ENCODE peak calls at places on chromosomes 12 and 14, in eight cellular contexts. A is HCT116, V is endothelial cell of umbilical vein, Z is A549, G is K562, C is uterus, P is spleen, Q is sigmoid colon. L is an unnamed sample.

GRCh38 chr14:75175677-75176141 is 703 bp downstream of the TMED10 start:
- DNase-seq in A (peak), V (peak), Z (peak), G (no peak), C (no peak), P (no peak), Q (no peak), L (no peak)

GRCh38 chr12:82671673-82672195 is 15.0 kb upstream of the TMTC2 start:
- DNase-seq in A (no peak), V (no peak), Z (no peak), G (no peak), C (no peak), P (no peak), Q (no peak), L (no peak)

GRCh38 chr12:76138656-76139055 is 54.2 kb upstream of the NAP1L1 start:
- DNase-seq in A (no peak), V (no peak), Z (no peak), G (no peak), C (no peak), P (no peak), Q (no peak), L (no peak)

GRCh38 chr12:91367234-91367849 is 184.7 kb upstream of the DCN start:
- DNase-seq in A (peak), V (peak), Z (peak), G (peak), C (no peak), P (no peak), Q (no peak), L (no peak)

GRCh38 chr14:63986789-63987533 is 134.2 kb downstream of the SYNE2 start:
- DNase-seq in A (no peak), V (no peak), Z (no peak), G (no peak), C (no peak), P (no peak), Q (no peak), L (no peak)

GRCh38 chr14:104228716-104229620 is 90.6 kb downstream of the KIF26A start:
- DNase-seq in A (no peak), V (no peak), Z (no peak), G (no peak), C (no peak), P (peak), Q (no peak), L (peak)

GRCh38 chr12:66916189-66916588 is 237.3 kb upstream of the GRIP1 start:
- DNase-seq in A (no peak), V (no peak), Z (no peak), G (no peak), C (no peak), P (no peak), Q (no peak), L (no peak)

GRCh38 chr12:64064706-64065105 is 157.4 kb downstream of the KICS2 start:
- DNase-seq in A (no peak), V (no peak), Z (no peak), G (no peak), C (no peak), P (no peak), Q (no peak), L (no peak)

GRCh38 chr14:23299186-23299521 is 3.5 kb downstream of the PPP1R3E start:
- DNase-seq in A (no peak), V (no peak), Z (no peak), G (no peak), C (no peak), P (no peak), Q (no peak), L (no peak)

GRCh38 chr14:52014601-52015267 is 25.4 kb downstream of the RTRAF start:
- DNase-seq in A (no peak), V (no peak), Z (no peak), G (no peak), C (no peak), P (no peak), Q (peak), L (peak)

GRCh38 chr14:104559043-104559768 is 20.4 kb upstream of the C14orf180 start:
- DNase-seq in A (no peak), V (no peak), Z (no peak), G (no peak), C (no peak), P (peak), Q (no peak), L (peak)

GRCh38 chr12:96786808-96787207 is 120.2 kb upstream of the NEDD1 start:
- DNase-seq in A (no peak), V (no peak), Z (no peak), G (no peak), C (no peak), P (no peak), Q (no peak), L (no peak)

GRCh38 chr12:128729628-128730121 is 94.1 kb downstream of the SLC15A4 start:
- DNase-seq in A (no peak), V (no peak), Z (no peak), G (peak), C (no peak), P (no peak), Q (no peak), L (no peak)

GRCh38 chr14:72515779-72516770 is 377.8 kb downstream of the DPF3 start:
- DNase-seq in A (no peak), V (peak), Z (no peak), G (no peak), C (no peak), P (no peak), Q (no peak), L (no peak)

GRCh38 chr12:6921996-6922935 is 5.5 kb upstream of the ATN1 start:
- DNase-seq in A (no peak), V (no peak), Z (no peak), G (no peak), C (no peak), P (peak), Q (no peak), L (peak)

GRCh38 chr14:54564799-54565235 is 2.1 kb upstream of the SAMD4A start:
- DNase-seq in A (no peak), V (peak), Z (no peak), G (peak), C (peak), P (no peak), Q (peak), L (no peak)

GRCh38 chr14:86714575-86714974 is 1184.6 kb downstream of the FLRT2 start:
- DNase-seq in A (no peak), V (no peak), Z (no peak), G (no peak), C (no peak), P (no peak), Q (no peak), L (no peak)

GRCh38 chr12:91065377-91065776 is 7.6 kb upstream of the KERA start:
- DNase-seq in A (no peak), V (no peak), Z (no peak), G (no peak), C (no peak), P (no peak), Q (no peak), L (no peak)

GRCh38 chr14:77023001-77023996 is 5.2 kb downstream of the IRF2BPL start:
- DNase-seq in A (no peak), V (peak), Z (no peak), G (no peak), C (peak), P (no peak), Q (peak), L (peak)
- TF ChIP-seq POLR2A in A (peak), V (no peak), Z (no peak), G (no peak), C (no peak), P (no peak), Q (no peak), L (no peak)

DNA sequence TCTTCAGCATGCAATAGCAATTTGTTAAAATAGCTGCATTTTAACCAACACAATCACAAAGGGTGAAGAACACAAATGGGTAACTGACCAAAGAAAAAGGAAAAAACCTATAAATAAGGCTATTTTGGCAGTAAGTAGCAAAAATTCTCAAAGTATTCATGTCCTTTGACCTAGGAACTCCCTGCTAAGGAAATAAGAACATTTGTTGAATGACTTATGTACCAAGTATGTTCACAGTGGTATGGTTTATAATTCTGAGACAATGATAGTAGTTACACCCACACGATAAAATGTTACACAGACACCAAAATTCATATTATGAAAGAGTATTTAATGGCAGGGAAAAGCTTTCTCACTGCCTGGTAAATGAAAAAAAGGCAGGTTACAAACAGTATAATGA is 16.9 kb downstream of the CCDC88C start:
- DNase-seq in A (no peak), V (peak), Z (no peak), G (no peak), C (no peak), P (no peak), Q (no peak), L (no peak)
- H3K27ac ChIP-seq in A (no peak), V (peak), Z (no peak), G (no peak), C (no peak), P (peak), Q (no peak), L (no peak)

DNA sequence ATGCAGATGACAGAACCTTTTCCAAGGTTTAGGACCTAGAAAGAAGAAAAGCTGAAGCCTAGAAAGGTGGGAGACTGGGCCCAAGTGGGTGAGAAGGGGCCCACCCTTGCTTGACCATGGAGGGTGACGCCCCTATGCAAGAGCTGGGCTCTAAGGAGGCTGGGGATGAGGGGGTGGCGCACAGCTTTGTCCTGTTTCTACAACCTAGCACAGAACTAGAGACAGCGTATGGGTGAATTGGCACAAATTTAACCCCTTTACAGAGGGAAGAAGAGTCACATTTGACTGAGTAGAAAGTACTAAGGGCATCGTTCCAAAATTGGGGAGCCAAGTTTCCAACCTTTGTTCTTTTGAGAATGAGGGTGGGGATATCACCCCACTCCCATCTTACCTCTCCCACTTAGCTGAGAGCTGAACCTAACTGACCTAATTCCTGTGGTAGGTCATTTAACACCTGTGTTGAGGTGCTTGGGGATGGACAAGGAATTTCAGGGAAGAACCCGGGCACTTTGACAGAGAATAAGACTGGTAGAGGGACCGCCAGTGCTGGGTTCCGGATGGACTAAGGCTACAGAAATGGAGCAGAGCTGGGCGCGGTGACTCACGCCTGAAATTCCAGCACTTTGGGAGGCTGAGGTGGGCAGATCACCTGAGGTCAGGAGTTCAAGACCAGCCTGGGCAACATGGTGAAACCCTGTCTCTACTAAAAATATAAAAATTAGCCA is 5.3 kb downstream of the NFKBIA start:
- DNase-seq in A (no peak), V (peak), Z (no peak), G (no peak), C (no peak), P (no peak), Q (no peak), L (no peak)
- TF ChIP-seq POLR2A in A (no peak), V (no peak), Z (no peak), G (no peak), C (no peak), P (peak), Q (no peak), L (no peak)

GRCh38 chr12:21502164-21502496 is 541 bp downstream of the GOLT1B start:
- DNase-seq in A (no peak), V (peak), Z (peak), G (peak), C (no peak), P (no peak), Q (peak), L (peak)
- H3K27ac ChIP-seq in A (peak), V (peak), Z (peak), G (peak), C (peak), P (peak), Q (peak), L (peak)

DNA sequence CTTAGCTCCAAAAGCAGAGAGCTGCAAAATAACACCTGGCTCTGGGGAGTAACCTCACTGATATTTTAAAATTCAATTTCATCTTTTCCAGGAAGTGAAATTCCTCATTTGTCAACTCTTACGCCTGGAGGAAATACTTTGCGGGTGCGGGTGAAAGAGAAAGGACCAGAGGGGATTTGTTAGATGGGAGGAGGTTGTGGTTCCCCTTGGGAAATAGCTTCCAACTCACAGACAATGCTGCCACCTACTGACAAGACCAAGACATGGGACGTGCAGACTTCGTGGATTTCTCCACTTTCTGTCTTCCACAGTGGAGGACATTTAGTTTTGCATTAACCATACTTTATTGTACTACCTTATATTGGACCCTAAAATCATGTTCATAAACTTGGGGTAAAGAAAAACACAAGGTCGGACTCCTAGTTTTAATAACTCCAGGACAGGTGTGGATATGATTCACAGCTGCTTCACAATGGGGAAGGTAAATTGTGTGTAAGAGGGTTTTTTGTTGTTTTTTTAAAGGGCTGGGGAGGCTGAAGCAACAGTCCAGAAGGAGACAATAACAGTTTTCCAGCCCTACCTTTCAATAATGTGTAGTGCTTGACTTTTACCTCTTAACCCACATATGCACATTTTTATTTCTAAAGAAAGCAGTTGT is 10.8 kb downstream of the FBXL14 start:
- DNase-seq in A (peak), V (peak), Z (peak), G (peak), C (peak), P (no peak), Q (peak), L (peak)
- TF ChIP-seq POLR2A in A (no peak), V (no peak), Z (no peak), G (no peak), C (no peak), P (no peak), Q (no peak), L (no peak)

L was measured in heart left ventricle.